ENCODE peak calls at places on chromosomes 11 and 22, in nine cellular contexts. G is CD8-positive, alpha-beta T cell; R is HCT116; J is fibroblast of lung; E is left ventricle myocardium inferior; F is Panc1; S is MM.1S; N is heart right ventricle; U is CD8-positive, alpha-beta memory T cell. K is an unnamed sample.
A peak's percentile ranks its signal among the peaks of the same experiment; 100 is the strongest.

GRCh38 chr22:17734197-17734596 is 40.1 kb downstream of the BID start:
- DNase-seq in F (no peak), N (no peak), S (no peak), J (peak; percentile 64), R (no peak), U (no peak), E (no peak), G (no peak), K (no peak)

GRCh38 chr11:96200243-96200642 is 142.8 kb downstream of the MAML2 start:
- DNase-seq in U (no peak), G (no peak), E (no peak), N (no peak), S (no peak), F (no peak), J (peak; percentile 88), R (no peak), K (no peak)

GRCh38 chr11:124920870-124921609 is 2.0 kb downstream of the HEPN1 start:
- DNase-seq in N (peak; percentile 86), R (no peak), U (peak; percentile 89), J (peak; percentile 55), G (peak; percentile 76), F (no peak), S (no peak), E (peak; percentile 81), K (peak; percentile 68)

GRCh38 chr11:111259871-111260270 is 14.3 kb downstream of the POU2AF2 start:
- DNase-seq in S (no peak), R (no peak), J (peak; percentile 67), G (no peak), U (no peak), F (no peak), N (no peak), E (no peak), K (no peak)

GRCh38 chr11:21465203-21465602 is 727.7 kb upstream of the ANO5 start:
- DNase-seq in S (no peak), E (no peak), G (no peak), N (no peak), R (no peak), J (no peak), F (no peak), U (no peak), K (no peak)

GRCh38 chr22:39205344-39206021 is 39.3 kb downstream of the PDGFB start:
- DNase-seq in N (no peak), R (peak; percentile 46), S (no peak), F (no peak), J (peak; percentile 57), G (peak; percentile 25), U (peak; percentile 88), E (no peak), K (peak; percentile 40)

GRCh38 chr22:39017596-39018365 is 3.1 kb upstream of the APOBEC3D start:
- DNase-seq in N (no peak), E (no peak), R (no peak), S (no peak), F (no peak), J (no peak), U (no peak), G (no peak), K (no peak)

GRCh38 chr11:465896-466538 is 15.9 kb downstream of the PTDSS2 start:
- DNase-seq in U (no peak), J (no peak), E (no peak), N (no peak), G (no peak), F (no peak), S (no peak), R (no peak), K (no peak)

DNA sequence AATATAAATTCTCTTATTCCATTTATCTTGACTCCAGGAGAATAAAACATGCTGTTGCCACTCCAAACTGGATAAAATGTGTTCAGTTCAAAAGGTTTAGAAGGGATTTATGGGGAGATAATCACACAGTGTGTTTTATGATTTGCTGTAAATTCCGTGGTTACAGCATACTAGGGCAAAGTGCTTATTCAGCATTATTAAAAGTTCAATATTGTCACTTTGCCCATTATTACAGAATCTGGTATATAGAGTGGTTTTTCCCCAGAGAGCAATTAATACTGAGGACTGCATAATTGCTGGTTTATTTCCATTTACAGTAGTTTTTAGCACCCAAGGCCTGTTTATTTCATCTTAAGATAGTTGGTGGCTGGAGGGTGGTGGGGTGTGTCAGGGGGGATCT is 781.0 kb upstream of the RAG2 start:
- DNase-seq in S (no peak), N (no peak), F (no peak), G (no peak), J (no peak), E (no peak), R (no peak), U (no peak), K (no peak)
- H3K27me3 ChIP-seq in S (no peaks in the 10 kb centered on the region), N (no peaks in the 10 kb centered on the region), F (no peaks in the 10 kb centered on the region), G (no peaks in the 10 kb centered on the region), J (no peaks in the 10 kb centered on the region), E (no peaks in the 10 kb centered on the region), R (no peaks in the 10 kb centered on the region), U (no peaks in the 10 kb centered on the region), K (no peaks in the 10 kb centered on the region)

GRCh38 chr22:31263896-31264295 is 28.4 kb downstream of the PIK3IP1 start:
- DNase-seq in U (no peak), S (no peak), F (no peak), N (no peak), R (no peak), E (no peak), J (no peak), G (no peak), K (no peak)

GRCh38 chr22:31268281-31268680 is 24.0 kb downstream of the PIK3IP1 start:
- DNase-seq in J (no peak), E (no peak), R (no peak), U (no peak), S (no peak), F (no peak), G (no peak), N (no peak), K (no peak)

GRCh38 chr22:31259798-31260473 is 32.4 kb downstream of the PIK3IP1 start:
- DNase-seq in G (no peak), J (no peak), R (no peak), U (no peak), S (no peak), E (no peak), F (no peak), N (no peak), K (no peak)

GRCh38 chr22:31260474-31260856 is 31.8 kb downstream of the PIK3IP1 start:
- DNase-seq in J (no peak), F (no peak), N (no peak), E (no peak), U (no peak), R (no peak), G (no peak), S (no peak), K (no peak)

DNA sequence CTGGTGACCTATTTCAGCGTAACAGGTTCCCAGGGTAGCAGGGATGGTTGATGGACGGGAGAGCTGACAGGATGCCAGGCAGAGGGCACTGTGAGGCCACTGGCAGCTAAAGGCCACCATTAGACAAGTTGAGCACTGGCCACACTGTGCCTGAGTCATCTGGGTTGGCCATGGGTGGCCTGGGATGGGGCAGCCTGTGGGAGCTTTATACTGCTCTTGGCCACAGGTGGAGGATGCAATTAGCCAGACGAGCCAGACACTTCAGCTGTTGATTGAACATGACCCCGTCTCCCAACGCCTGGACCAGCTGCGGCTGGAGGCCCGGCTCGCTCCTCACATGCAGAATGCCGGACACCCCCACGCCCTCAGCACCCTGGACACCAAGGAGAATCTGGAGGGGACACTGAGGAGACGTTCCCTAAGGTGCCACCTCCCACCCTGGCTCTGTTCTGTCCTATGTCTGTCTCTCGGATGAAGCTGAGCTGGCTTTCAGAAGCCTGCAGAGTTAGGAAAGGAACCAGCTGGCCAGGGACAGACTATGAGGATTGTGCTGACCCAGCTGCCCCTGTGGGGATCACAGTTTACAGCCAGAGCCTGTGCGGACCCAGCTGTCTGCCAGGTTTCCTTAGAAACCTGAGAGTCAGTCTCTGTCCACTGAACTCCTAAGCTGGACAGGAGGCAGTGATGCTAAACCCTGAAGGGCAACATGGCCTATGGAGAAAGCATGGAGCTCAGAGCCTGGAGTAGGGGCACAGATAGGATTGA is 29.7 kb downstream of the PIK3IP1 start:
- DNase-seq in F (no peak), E (no peak), N (no peak), J (no peak), G (no peak), U (no peak), R (no peak), S (no peak), K (no peak)
- H3K36me3 ChIP-seq in F (no peaks in the 10 kb centered on the region), E (peaks cover 83% of the 10 kb centered on the region), N (peaks cover 93% of the 10 kb centered on the region), J (peaks cover 11% of the 10 kb centered on the region), G (peaks cover 27% of the 10 kb centered on the region), U (peaks cover 24% of the 10 kb centered on the region), R (peaks cover 4% of the 10 kb centered on the region), S (no peaks in the 10 kb centered on the region), K (peaks cover 53% of the 10 kb centered on the region)

GRCh38 chr22:48976556-48977535 is 850.8 kb downstream of the BRD1 start:
- DNase-seq in F (no peak), U (peak; percentile 33), N (no peak), J (no peak), R (no peak), E (no peak), G (no peak), S (no peak), K (no peak)

GRCh38 chr22:48975252-48975780 is 852.4 kb downstream of the BRD1 start:
- DNase-seq in R (no peak), G (no peak), J (no peak), F (no peak), S (no peak), N (no peak), E (no peak), U (no peak), K (no peak)

GRCh38 chr22:48973694-48974041 is 854.0 kb downstream of the BRD1 start:
- DNase-seq in U (no peak), J (no peak), E (no peak), F (no peak), G (no peak), S (no peak), R (no peak), N (no peak), K (no peak)

GRCh38 chr22:48974443-48975251 is 853.0 kb downstream of the BRD1 start:
- DNase-seq in U (peak; percentile 42), G (no peak), F (no peak), S (no peak), J (no peak), N (no peak), E (no peak), R (no peak), K (no peak)

DNA sequence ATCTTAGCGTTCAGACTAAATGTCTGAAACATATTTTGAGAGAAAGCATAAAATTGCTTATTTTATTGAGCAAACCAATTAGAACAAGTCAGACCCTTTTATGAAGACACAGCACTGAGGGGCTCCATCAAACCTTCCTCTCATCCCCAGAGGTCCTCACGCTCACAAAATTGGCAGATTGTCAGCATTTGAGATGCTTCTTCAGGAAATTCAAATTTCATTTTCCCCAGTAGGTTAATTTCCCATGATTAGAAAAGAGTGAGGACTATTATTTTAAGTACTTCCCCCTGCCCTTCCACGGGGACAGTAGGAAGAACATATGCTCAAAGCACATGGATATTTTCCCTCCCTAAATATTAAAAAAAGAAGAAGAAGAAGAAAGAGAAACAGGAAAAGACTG is 851.8 kb downstream of the BRD1 start:
- DNase-seq in J (no peak), S (no peak), G (no peak), U (no peak), R (no peak), E (no peak), N (no peak), F (no peak), K (no peak)
- H3K9me3 ChIP-seq in J (no peaks in the 10 kb centered on the region), S (no peaks in the 10 kb centered on the region), G (no peaks in the 10 kb centered on the region), U (no peaks in the 10 kb centered on the region), R (no peaks in the 10 kb centered on the region), E (peaks cover 6% of the 10 kb centered on the region), N (peaks cover 2% of the 10 kb centered on the region), F (no peaks in the 10 kb centered on the region), K (no peaks in the 10 kb centered on the region)

DNA sequence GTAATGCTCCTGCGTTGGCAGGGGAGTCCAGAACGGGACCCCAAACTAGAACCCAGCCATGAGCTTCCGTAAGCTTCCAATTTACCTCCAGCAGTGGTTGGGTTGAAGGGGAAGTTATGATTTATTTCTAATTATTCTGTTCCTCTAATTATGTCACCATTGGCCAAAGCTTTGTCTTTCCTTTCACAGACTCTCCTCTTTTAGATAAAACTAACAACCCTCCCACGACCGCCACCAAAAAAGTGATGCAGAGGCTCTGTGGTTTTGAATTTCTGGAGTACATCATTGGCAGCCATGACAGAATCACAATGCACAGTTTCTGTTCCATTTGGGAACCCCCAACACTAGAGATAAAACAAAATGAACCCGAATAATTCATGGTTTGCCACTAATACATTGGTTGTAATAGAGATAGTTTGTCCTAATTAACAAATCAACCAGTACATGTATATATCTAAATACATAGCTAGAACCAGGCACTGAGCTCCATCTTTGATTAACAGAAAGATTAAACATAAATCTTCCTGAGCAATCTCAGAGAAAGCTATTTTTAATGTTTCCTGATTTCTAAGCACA is 64.3 kb downstream of the ETS1 start:
- DNase-seq in S (peak; percentile 15), E (no peak), F (no peak), R (no peak), N (no peak), G (no peak), U (peak; percentile 82), J (no peak), K (peak; percentile 70)
- H3K27me3 ChIP-seq in S (no peaks in the 10 kb centered on the region), E (no peaks in the 10 kb centered on the region), F (no peaks in the 10 kb centered on the region), R (no peaks in the 10 kb centered on the region), N (no peaks in the 10 kb centered on the region), G (no peaks in the 10 kb centered on the region), U (no peaks in the 10 kb centered on the region), J (no peaks in the 10 kb centered on the region), K (no peaks in the 10 kb centered on the region)

K was measured in CD4-positive, alpha-beta memory T cell.